ENCODE peak calls at places on chromosomes 6 and 20, in four cellular contexts. K is ovary, T is A673, C is left lung. U is an unnamed sample.

GRCh38 chr20:24359306-24359705 is 110.1 kb upstream of the SYNDIG1 start:
- DNase-seq in K (no peak), T (no peak), C (no peak), U (no peak)

GRCh38 chr6:19734519-19734918 is 102.7 kb upstream of the ID4 start:
- DNase-seq in K (no peak), T (no peak), C (no peak), U (no peak)

GRCh38 chr6:26264547-26264946 is 100.5 kb upstream of the BTN3A2 start:
- DNase-seq in K (no peak), T (no peak), C (no peak), U (no peak)

GRCh38 chr6:74735304-74735703 is 470.5 kb downstream of the COL12A1 start:
- DNase-seq in K (no peak), T (no peak), C (no peak), U (no peak)

GRCh38 chr6:148747493-148748160 is 797 bp downstream of the UST start:
- DNase-seq in K (peak; percentile 68), T (peak; percentile 58), C (peak; percentile 69), U (peak; percentile 76)

GRCh38 chr6:113320653-113321052 is 536.5 kb upstream of the MARCKS start:
- DNase-seq in K (no peak), T (no peak), C (no peak), U (no peak)

GRCh38 chr6:125789576-125790402 is 971 bp upstream of the NCOA7 start:
- DNase-seq in K (peak; percentile 68), T (peak; percentile 91), C (peak; percentile 65), U (peak; percentile 81)

GRCh38 chr6:105364243-105364642 is 38.6 kb downstream of the PREP start:
- DNase-seq in K (no peak), T (no peak), C (no peak), U (no peak)

GRCh38 chr6:149454405-149454848 is 30.4 kb downstream of the ZC3H12D start:
- DNase-seq in K (peak; percentile 97), T (peak; percentile 36), C (peak; percentile 92), U (peak; percentile 99)

GRCh38 chr6:28351087-28351486 is 1.3 kb downstream of the ZKSCAN3 start:
- DNase-seq in K (no peak), T (no peak), C (no peak), U (no peak)

GRCh38 chr6:131979515-131980337 is 28.6 kb upstream of the CCN2 start:
- DNase-seq in K (no peak), T (no peak), C (no peak), U (no peak)

GRCh38 chr20:22797103-22797502 is 212.7 kb upstream of the FOXA2 start:
- DNase-seq in K (no peak), T (no peak), C (no peak), U (no peak)

GRCh38 chr20:63223121-63223825 is 7.3 kb upstream of the YTHDF1 start:
- DNase-seq in K (no peak), T (peak; percentile 46), C (no peak), U (peak; percentile 54)

GRCh38 chr20:20393207-20393606 is 25.3 kb downstream of the INSM1 start:
- DNase-seq in K (no peak), T (no peak), C (no peak), U (no peak)

GRCh38 chr6:131937219-131937618 is 14.0 kb downstream of the CCN2 start:
- DNase-seq in K (no peak), T (no peak), C (no peak), U (no peak)

GRCh38 chr6:116971959-116972358 is 94.9 kb downstream of the RFX6 start:
- DNase-seq in K (no peak), T (peak; percentile 65), C (no peak), U (no peak)

GRCh38 chr6:162123797-162124196 is 603.8 kb downstream of the PRKN start:
- DNase-seq in K (no peak), T (peak; percentile 2), C (no peak), U (no peak)

GRCh38 chr20:35856866-35857265 is 85.1 kb downstream of the PHF20 start:
- DNase-seq in K (no peak), T (no peak), C (no peak), U (no peak)

GRCh38 chr6:10315631-10316145 is 99.2 kb downstream of the TFAP2A start:
- DNase-seq in K (no peak), T (no peak), C (no peak), U (no peak)

GRCh38 chr6:105872244-105872643 is 213.9 kb upstream of the PRDM1 start:
- DNase-seq in K (no peak), T (no peak), C (peak; percentile 70), U (peak; percentile 21)

GRCh38 chr6:100617633-100618348 is 153.1 kb upstream of the SIM1 start:
- DNase-seq in K (no peak), T (no peak), C (no peak), U (no peak)

GRCh38 chr6:11043552-11043960 is 549 bp downstream of the ELOVL2 start:
- DNase-seq in K (no peak), T (no peak), C (no peak), U (peak; percentile 45)

GRCh38 chr20:44807051-44807683 is 3.2 kb downstream of the RIMS4 start:
- DNase-seq in K (no peak), T (no peak), C (no peak), U (no peak)

GRCh38 chr20:25195962-25196700 is 619 bp downstream of the ENTPD6 start:
- DNase-seq in K (no peak), T (peak; percentile 49), C (no peak), U (peak; percentile 80)

GRCh38 chr6:123803862-123804681 is at the start of gene NKAIN2:
- DNase-seq in K (peak; percentile 11), T (peak; percentile 56), C (peak; percentile 30), U (peak; percentile 47)

GRCh38 chr6:136129365-136129764 is 120.7 kb downstream of the MTFR2 start:
- DNase-seq in K (no peak), T (no peak), C (no peak), U (peak; percentile 47)

GRCh38 chr20:53739799-53740785 is 146.5 kb upstream of the ZNF217 start:
- DNase-seq in K (no peak), T (no peak), C (no peak), U (no peak)

GRCh38 chr6:43951756-43952675 is 175.2 kb downstream of the MRPL14 start:
- DNase-seq in K (no peak), T (no peak), C (no peak), U (no peak)

GRCh38 chr6:53325785-53326184 is 23.0 kb downstream of the ELOVL5 start:
- DNase-seq in K (no peak), T (no peak), C (no peak), U (no peak)

GRCh38 chr6:53318429-53318828 is 30.3 kb downstream of the ELOVL5 start:
- DNase-seq in K (no peak), T (no peak), C (no peak), U (no peak)

GRCh38 chr6:53321701-53322100 is 27.0 kb downstream of the ELOVL5 start:
- DNase-seq in K (no peak), T (no peak), C (no peak), U (no peak)

GRCh38 chr6:53320964-53321363 is 27.8 kb downstream of the ELOVL5 start:
- DNase-seq in K (no peak), T (no peak), C (no peak), U (no peak)

DNA sequence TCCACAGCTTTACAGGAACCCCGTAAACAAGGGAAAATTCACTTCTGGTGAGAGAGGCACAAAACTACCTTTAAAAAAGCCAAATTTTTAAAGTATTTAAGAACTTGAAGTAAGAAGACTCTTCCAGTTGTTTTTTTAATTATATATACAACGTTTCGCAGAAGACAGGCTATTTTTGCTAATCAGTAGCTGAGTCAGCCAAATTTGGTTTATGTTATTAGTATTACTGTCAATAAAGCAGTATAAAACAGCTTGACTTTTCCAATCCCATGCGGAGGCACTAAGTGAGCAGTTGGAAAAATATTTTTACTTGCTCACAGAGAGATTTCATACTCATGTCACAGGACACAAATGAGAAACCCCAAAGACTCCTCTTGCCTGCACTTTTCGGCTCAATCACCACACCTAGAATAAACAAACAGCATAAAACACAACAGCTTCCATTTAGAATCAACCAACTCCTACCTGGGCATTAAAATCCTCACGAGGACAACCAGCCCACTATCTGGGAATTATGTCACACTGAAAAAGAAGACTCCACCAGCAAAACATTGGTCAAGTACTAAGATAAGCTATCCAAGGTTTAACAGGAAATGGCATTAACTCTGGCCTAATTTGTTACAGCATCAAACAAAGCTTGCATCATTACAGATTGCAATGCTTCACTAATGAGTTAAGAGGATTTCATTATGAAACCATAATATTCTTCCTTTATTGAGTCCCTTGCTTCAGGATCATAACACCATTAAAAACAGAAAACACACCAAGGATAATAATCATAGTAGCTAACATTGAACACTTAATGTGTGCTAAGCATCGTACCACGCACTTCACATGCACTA is 26.3 kb downstream of the ELOVL5 start:
- DNase-seq in K (no peak), T (peak; percentile 33), C (no peak), U (no peak)
- H3K4me3 ChIP-seq in K (no peak overlapping the region), T (no peak overlapping the region), C (no peak overlapping the region), U (no peak overlapping the region)

DNA sequence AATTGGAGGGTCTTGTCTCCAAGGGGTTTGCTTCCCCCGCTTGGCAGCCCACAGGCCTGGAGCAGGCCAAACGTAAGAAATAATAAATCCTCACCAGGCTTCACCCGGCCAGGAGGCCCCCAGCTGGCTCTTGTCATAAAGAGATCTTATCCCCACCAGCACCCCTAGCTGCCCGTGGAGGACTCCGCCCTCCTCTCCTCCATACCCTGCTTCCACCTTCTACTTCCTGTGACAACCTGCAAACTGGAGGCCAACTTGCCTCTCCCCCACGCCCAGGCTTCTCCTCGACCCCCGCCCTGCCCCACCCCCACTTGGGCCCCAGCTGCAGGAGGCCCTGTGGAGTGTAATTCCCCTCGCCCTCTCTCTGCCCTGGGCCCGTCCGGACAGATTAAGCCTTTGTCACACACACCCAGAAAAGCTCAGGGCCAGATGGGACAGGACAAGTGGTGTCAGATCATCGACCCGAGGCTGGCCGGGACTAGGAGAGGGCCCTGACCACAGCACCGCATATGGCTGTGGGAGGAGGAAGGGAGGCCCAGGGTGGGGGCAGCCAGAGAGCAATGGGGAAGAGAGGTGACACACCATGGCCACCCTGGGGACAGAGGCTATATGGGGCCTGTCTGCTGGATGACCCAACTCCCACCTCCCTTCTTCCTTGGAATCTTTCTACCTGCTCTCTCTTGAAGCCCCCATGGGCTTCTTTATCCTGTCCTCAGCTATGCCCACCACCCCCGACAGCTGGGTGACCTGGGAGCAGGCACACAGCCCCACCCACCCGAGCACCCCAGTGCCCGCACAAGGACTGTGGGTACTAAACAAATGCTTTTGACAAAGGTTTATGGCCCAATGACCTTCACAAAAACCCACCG is 3.9 kb downstream of the NOL4L start:
- DNase-seq in K (no peak), T (no peak), C (no peak), U (no peak)
- H3K4me1 ChIP-seq in K (peaks cover 6% of the 10 kb centered on the region), T (no peaks in the 10 kb centered on the region), C (peaks cover 22% of the 10 kb centered on the region), U (no peaks in the 10 kb centered on the region)

DNA sequence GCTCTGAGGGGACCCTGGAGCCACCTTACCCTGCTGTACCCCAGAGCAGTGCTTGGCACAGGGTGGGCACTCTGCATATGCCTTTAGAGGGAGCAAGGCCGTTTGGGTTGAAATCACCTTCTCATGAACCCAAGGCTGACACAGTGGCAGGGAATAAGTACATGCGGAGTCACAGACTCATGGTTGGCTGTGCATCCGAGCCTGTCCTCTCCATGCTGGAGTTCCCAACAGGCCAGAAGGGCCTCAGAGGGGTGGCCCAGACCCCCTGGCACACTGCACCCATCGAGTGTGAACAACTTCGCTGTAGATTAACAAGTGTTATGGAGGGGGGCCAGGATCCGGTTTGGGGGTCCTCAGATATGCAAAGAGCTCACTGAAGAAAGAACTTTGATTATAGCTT is 21.0 kb upstream of the IRF4 start:
- DNase-seq in K (no peak), T (no peak), C (no peak), U (no peak)
- H3K27me3 ChIP-seq in K (no peaks in the 10 kb centered on the region), T (peaks cover 36% of the 10 kb centered on the region), C (peaks cover 9% of the 10 kb centered on the region), U (no peaks in the 10 kb centered on the region)

DNA sequence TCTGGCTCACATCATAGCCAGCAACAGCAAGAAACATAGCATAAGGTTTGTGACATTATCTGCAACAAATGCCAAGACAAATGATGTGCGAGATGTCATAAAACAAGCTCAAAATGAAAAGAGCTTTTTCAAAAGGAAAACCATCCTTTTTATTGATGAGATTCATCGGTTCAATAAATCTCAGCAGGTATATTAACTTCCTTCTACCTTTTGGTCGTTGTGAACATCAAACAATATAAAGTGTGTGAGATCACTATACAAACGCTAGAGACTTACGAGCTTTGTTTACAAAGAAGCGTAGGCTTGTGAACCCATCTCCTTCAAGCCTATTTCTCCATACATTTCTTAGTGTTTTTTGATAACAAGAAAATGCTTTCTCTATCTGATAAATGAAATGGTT is 3.5 kb downstream of the WRNIP1 start:
- DNase-seq in K (no peak), T (no peak), C (no peak), U (no peak)
- H3K4me3 ChIP-seq in K (no peak overlapping the region), T (peak overlapping the region; percentile 89), C (no peak overlapping the region), U (peak overlapping the region; percentile 65)